ENCODE peak calls at places on chromosome 4, in five cellular contexts. O, L, K, T and D are unnamed samples.
A peak's percentile ranks its signal among the peaks of the same experiment; 100 is the strongest.

GRCh38 chr4:108272566-108272965 is 103.8 kb upstream of the LEF1 start:
- DNase-seq in T (no peak), L (peak; percentile 56), K (no peak), O (peak; percentile 31), D (no peak)

GRCh38 chr4:105154576-105154975 is 7.9 kb downstream of the TET2 start:
- DNase-seq in K (no peak), T (no peak), L (peak; percentile 80), O (no peak), D (no peak)

GRCh38 chr4:74364649-74365491 is at the start of gene EREG:
- DNase-seq in L (peak; percentile 59), K (no peak), T (peak; percentile 61), O (peak; percentile 66), D (no peak)

GRCh38 chr4:20464381-20464780 is 212.7 kb downstream of the SLIT2 start:
- DNase-seq in O (peak; percentile 82), T (peak; percentile 54), L (peak; percentile 79), K (no peak), D (no peak)

GRCh38 chr4:3527914-3528876 is 4.0 kb downstream of the LRPAP1 start:
- DNase-seq in O (no peak), T (no peak), K (no peak), L (no peak), D (no peak)

GRCh38 chr4:15130441-15130840 is 128.2 kb downstream of the CPEB2 start:
- DNase-seq in T (no peak), L (no peak), O (no peak), K (no peak), D (no peak)

GRCh38 chr4:41179086-41179374 is 35.3 kb downstream of the APBB2 start:
- DNase-seq in T (no peak), L (no peak), O (no peak), K (no peak), D (no peak)

GRCh38 chr4:187383181-187383580 is 612.4 kb upstream of the ZFP42 start:
- DNase-seq in L (peak; percentile 56), K (no peak), T (no peak), O (no peak), D (no peak)

GRCh38 chr4:183409956-183410355 is 34.5 kb upstream of the CDKN2AIP start:
- DNase-seq in L (no peak), T (no peak), O (no peak), K (no peak), D (no peak)

GRCh38 chr4:158458271-158458895 is 63.3 kb upstream of the RXFP1 start:
- DNase-seq in K (no peak), O (peak; percentile 59), L (peak; percentile 97), T (no peak), D (no peak)

GRCh38 chr4:83498187-83498586 is 13.3 kb upstream of the ABRAXAS1 start:
- DNase-seq in L (no peak), O (no peak), T (no peak), K (no peak), D (no peak)

GRCh38 chr4:148284526-148285193 is 157.6 kb downstream of the NR3C2 start:
- DNase-seq in K (no peak), L (no peak), T (no peak), O (peak; percentile 6), D (no peak)

GRCh38 chr4:3321295-3321889 is 28.6 kb downstream of the RGS12 start:
- DNase-seq in T (no peak), K (no peak), L (no peak), O (no peak), D (no peak)

GRCh38 chr4:105158837-105159236 is 12.2 kb downstream of the TET2 start:
- DNase-seq in K (no peak), O (no peak), T (peak; percentile 49), L (peak; percentile 25), D (no peak)

GRCh38 chr4:187478292-187479205 is 517.0 kb upstream of the ZFP42 start:
- DNase-seq in O (peak; percentile 84), L (peak; percentile 45), T (peak; percentile 48), K (no peak), D (no peak)

GRCh38 chr4:4426511-4427477 is 39.9 kb downstream of the NSG1 start:
- DNase-seq in K (no peak), O (no peak), T (no peak), L (no peak), D (no peak)

GRCh38 chr4:42348247-42348646 is 49.0 kb upstream of the SHISA3 start:
- DNase-seq in O (no peak), K (no peak), L (no peak), T (no peak), D (no peak)

GRCh38 chr4:114782842-114783595 is 184.4 kb downstream of the UGT8 start:
- DNase-seq in O (no peak), T (no peak), L (no peak), K (no peak), D (no peak)

GRCh38 chr4:114785570-114785969 is 187.0 kb downstream of the UGT8 start:
- DNase-seq in K (no peak), L (no peak), T (no peak), O (no peak), D (no peak)

DNA sequence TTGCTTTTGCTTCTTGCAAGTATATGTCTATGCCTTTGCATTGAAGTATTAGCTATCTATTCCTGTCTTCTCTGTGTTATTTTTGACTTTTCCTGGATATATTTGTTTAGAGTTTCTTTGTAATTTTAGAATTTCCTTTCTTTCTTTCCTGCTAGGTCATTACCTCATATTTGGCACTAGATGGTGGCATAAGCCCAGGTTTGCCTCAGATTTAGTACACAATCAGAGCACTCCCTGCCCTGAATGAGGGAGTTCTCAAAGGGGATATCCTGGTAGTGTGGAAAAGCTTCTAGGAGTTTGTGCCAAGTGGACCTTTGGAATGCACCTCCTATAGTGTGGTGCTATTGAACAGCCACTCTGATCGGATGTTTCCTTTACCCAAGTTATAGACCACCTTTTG is 181.6 kb downstream of the UGT8 start:
- DNase-seq in L (peak; percentile 34), O (peak; percentile 64), K (no peak), T (peak; percentile 8), D (no peak)
- TF ChIP-seq CTCF in L (peak; percentile 53), O (peak; percentile 54), K (no peak), T (no peak), D (no peak)

GRCh38 chr4:109334596-109335105 is 32.2 kb upstream of the COL25A1 start:
- DNase-seq in O (no peak), L (no peak), K (no peak), T (no peak), D (no peak)

GRCh38 chr4:109334129-109334528 is 31.7 kb upstream of the COL25A1 start:
- DNase-seq in O (no peak), K (no peak), T (peak; percentile 2), L (no peak), D (no peak)

GRCh38 chr4:109332926-109333464 is 30.5 kb upstream of the COL25A1 start:
- DNase-seq in T (peak; percentile 2), O (peak; percentile 25), K (no peak), L (no peak), D (no peak)
- TF ChIP-seq CTCF in T (peak; percentile 28), O (no peak), K (no peak), L (peak; percentile 56), D (no peak)

DNA sequence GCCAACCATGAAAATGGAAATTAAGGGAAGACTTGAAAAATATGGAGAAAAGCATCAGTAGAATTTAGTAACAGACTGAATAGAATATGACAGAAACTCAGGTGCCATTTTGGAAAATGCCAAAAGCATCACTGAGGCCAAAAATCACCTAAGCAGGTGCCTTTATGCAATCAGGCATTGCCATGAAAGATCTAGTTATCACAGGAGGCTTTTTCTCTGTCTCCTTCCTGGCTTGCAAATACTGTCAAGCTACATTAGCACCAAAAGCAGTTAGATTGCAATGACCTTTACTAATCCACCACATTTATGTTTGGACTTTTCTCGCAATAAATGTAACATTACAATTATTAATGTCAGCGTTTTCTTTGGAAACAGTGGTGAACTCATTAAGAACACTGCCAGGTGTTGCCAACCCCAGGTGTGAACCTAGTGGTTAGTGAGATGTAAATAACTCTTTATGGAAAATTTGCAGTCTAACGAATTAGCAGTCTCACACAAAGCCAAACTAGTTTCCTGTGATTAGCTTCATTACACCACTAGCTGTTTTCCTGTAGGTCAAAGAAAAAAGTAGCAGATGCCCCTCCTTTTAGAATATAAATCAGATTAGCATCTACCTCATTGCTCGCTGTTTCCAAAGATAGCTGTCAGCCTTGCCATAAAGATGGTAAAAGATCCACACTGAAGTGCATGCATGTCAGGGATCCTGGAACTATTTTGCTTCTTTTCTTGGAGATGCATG is 1568.4 kb upstream of the TENM3 start:
- DNase-seq in L (no peak), O (no peak), K (no peak), T (no peak), D (no peak)
- TF ChIP-seq CTCF in L (no peak), O (no peak), K (no peak), T (no peak), D (no peak)

DNA sequence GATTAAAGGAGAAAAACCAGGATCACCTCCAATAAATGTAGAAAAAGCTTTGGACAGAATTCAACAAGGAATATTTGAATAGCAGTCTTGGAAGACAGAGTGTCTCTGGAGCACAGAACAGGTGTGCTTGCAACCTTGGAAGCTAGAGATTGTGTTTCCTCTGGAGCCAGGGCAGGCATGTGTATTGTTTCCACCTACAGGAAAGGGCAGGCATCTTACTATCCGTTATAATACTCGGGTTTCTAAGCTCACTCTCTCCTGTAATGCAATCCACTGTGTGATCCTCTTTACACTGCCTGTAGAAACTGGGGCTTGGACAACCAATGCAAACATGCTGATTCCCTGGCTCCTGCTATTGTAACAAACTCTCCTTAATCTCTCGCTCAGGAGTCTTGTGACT is 14.4 kb downstream of the CCDC110 start:
- DNase-seq in O (no peak), L (no peak), T (no peak), K (no peak), D (no peak)
- TF ChIP-seq CTCF in O (no peak), L (no peak), T (no peak), K (no peak), D (no peak)

GRCh38 chr4:13816472-13816871 is 188.9 kb upstream of the BOD1L1 start:
- DNase-seq in T (no peak), K (no peak), L (no peak), O (no peak), D (no peak)

GRCh38 chr4:13821522-13821921 is 194.0 kb upstream of the BOD1L1 start:
- DNase-seq in O (peak; percentile 6), L (no peak), K (no peak), T (no peak), D (no peak)
- TF ChIP-seq CTCF in O (no peak), L (peak; percentile 41), K (no peak), T (no peak), D (no peak)

DNA sequence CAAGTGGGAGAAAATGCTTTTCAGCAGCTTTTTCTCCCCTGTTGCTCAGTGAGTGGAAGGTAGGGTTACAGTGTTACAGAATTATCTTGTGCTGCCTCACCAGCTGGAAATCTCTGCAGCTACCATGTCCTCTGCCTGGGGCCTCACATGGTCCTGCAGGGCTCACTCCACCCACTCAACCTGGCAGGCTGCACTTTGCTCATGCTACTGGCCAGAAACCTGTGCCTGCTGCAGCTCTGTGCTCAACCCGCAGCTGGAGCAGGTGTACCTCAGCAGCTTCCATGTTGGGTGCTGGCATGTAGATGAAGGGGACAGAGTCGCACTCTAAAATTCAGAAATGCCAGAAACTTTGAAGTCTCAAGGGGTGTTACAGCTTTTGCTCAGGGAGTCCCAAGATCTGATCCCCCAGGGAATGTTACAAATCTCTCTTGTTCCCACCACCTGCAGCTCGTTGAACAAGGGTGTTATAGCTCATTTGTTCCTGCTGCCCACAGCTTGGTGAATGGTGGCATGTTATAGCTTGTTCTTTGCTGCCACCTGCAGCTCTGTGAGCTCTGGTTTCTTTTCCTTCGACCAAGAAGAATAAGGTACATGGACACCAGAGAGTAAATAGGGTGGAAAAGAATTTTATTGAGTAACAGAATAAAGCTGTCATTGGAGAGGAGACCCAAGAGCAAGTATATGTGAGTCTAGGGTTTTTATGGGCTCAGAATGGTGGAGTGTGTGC is 845.8 kb downstream of the TECRL start:
- DNase-seq in O (peak; percentile 41), L (no peak), T (no peak), K (no peak), D (no peak)
- TF ChIP-seq CTCF in O (no peak), L (peak; percentile 49), T (no peak), K (no peak), D (no peak)